ENCODE peak calls at places on chromosomes 4 and X, in seven cellular contexts. D is BE2C, Z is occipital lobe, P is Karpas-422, L is D341Med, C is anterior cingulate cortex, W is hypothalamus. A is an unnamed sample.

GRCh38 chrX:140815868-140816267 is 106.3 kb downstream of the LINC00632 start:
- DNase-seq in L (no peak), D (peak), P (no peak), C (no peak), Z (no peak), W (no peak), A (no peak)

GRCh38 chr4:26058537-26058936 is 144.5 kb downstream of the SMIM20 start:
- DNase-seq in P (no peak), L (no peak), C (no peak), W (no peak), Z (no peak), D (no peak), A (no peak)

GRCh38 chrX:40960041-40960440 is 125.2 kb upstream of the USP9X start:
- DNase-seq in C (no peak), W (no peak), Z (no peak), P (no peak), D (no peak), L (no peak), A (no peak)

GRCh38 chr4:152462715-152463114 is 73.2 kb downstream of the FBXW7 start:
- DNase-seq in D (no peak), C (no peak), L (no peak), W (no peak), P (no peak), Z (no peak), A (no peak)

GRCh38 chrX:20265726-20266681 is 705 bp downstream of the RPS6KA3 start:
- DNase-seq in P (peak), W (peak), C (no peak), D (peak), L (peak), Z (no peak), A (peak)

GRCh38 chrX:9888953-9889470 is 78.1 kb upstream of the CLDN34 start:
- DNase-seq in Z (no peak), C (no peak), L (no peak), D (no peak), W (no peak), P (no peak), A (no peak)

GRCh38 chrX:24371391-24371972 is 11.0 kb downstream of the SUPT20HL1 start:
- DNase-seq in W (no peak), D (peak), L (peak), Z (no peak), C (no peak), P (peak), A (peak)

GRCh38 chr4:125049711-125050110 is 265.0 kb upstream of the FAT4 start:
- DNase-seq in L (no peak), P (no peak), W (no peak), D (no peak), Z (no peak), C (no peak), A (no peak)

GRCh38 chr4:101277661-101278060 is 69.7 kb downstream of the PPP3CA start:
- DNase-seq in W (no peak), Z (no peak), P (no peak), L (no peak), C (no peak), D (no peak), A (no peak)